ENCODE peak calls at places on chromosomes 6 and 20, in ten cellular contexts. L, T, R, C, X, K, V, I, M and O are unnamed samples.
A peak's percentile ranks its signal among the peaks of the same experiment; 100 is the strongest.

GRCh38 chr20:37194616-37195015 is 15.3 kb upstream of the MROH8 start:
- DNase-seq in C (no peak), T (no peak), K (no peak), M (no peak), V (no peak), X (no peak), I (peak; percentile 68), R (no peak), L (no peak), O (no peak)

GRCh38 chr6:106974337-106974998 is at the start of gene CD24:
- DNase-seq in V (peak; percentile 75), K (no peak), L (peak; percentile 86), I (no peak), T (peak; percentile 83), X (peak; percentile 39), M (peak; percentile 92), R (no peak), C (no peak), O (no peak)

GRCh38 chr20:6164421-6165341 is 41.9 kb upstream of the FERMT1 start:
- DNase-seq in T (no peak), L (no peak), C (peak; percentile 37), V (no peak), R (no peak), I (no peak), X (no peak), K (peak; percentile 20), M (peak; percentile 37), O (peak; percentile 33)

GRCh38 chr20:52801628-52802006 is 170.5 kb upstream of the TSHZ2 start:
- DNase-seq in X (no peak), R (no peak), L (peak; percentile 50), C (no peak), V (no peak), I (no peak), K (no peak), M (peak; percentile 64), T (no peak), O (no peak)

GRCh38 chr6:165858571-165858970 is 195.5 kb upstream of the PDE10A start:
- DNase-seq in L (no peak), R (peak; percentile 44), T (no peak), K (no peak), M (no peak), X (no peak), I (no peak), V (no peak), C (no peak), O (no peak)

GRCh38 chr6:150464966-150465365 is 96.2 kb downstream of the IYD start:
- DNase-seq in M (no peak), R (no peak), V (no peak), L (no peak), X (no peak), I (no peak), C (no peak), K (no peak), T (no peak), O (no peak)

GRCh38 chr6:16136086-16136485 is 7.2 kb downstream of the MYLIP start:
- DNase-seq in X (no peak), R (no peak), T (no peak), V (no peak), L (no peak), M (no peak), C (no peak), I (no peak), K (no peak), O (no peak)

GRCh38 chr20:19566226-19566960 is 191.7 kb upstream of the RIN2 start:
- DNase-seq in L (no peak), C (no peak), T (no peak), K (no peak), M (no peak), R (no peak), V (no peak), X (no peak), I (no peak), O (no peak)

GRCh38 chr6:123053602-123054225 is 57.7 kb downstream of the CLVS2 start:
- DNase-seq in X (no peak), T (no peak), V (no peak), M (no peak), K (peak; percentile 5), L (no peak), I (no peak), R (no peak), C (peak; percentile 18), O (no peak)

GRCh38 chr6:54916858-54917257 is 70.3 kb downstream of the FAM83B start:
- DNase-seq in I (no peak), R (peak; percentile 75), K (no peak), V (no peak), L (no peak), X (no peak), M (no peak), T (no peak), C (no peak), O (no peak)

GRCh38 chr20:43508604-43509040 is 1.1 kb downstream of the L3MBTL1 start:
- DNase-seq in C (no peak), T (no peak), I (no peak), L (no peak), X (no peak), K (no peak), M (no peak), V (no peak), R (no peak), O (no peak)
- TF ChIP-seq CTCF in C (no peak), T (no peak), I (no peak), L (no peak), X (no peak), K (no peak), M (no peak), V (no peak), R (no peak), O (no peak)

GRCh38 chr20:10741060-10741459 is 67.3 kb upstream of the JAG1 start:
- DNase-seq in L (no peak), K (no peak), V (no peak), X (no peak), R (no peak), T (no peak), C (no peak), I (no peak), M (no peak), O (no peak)

GRCh38 chr20:10735195-10735949 is 61.6 kb upstream of the JAG1 start:
- DNase-seq in X (no peak), M (no peak), V (no peak), T (no peak), L (no peak), C (no peak), I (no peak), K (no peak), R (peak; percentile 29), O (no peak)

GRCh38 chr20:10739134-10739533 is 65.3 kb upstream of the JAG1 start:
- DNase-seq in R (no peak), C (no peak), K (no peak), L (no peak), V (no peak), I (no peak), T (no peak), M (no peak), X (no peak), O (no peak)

DNA sequence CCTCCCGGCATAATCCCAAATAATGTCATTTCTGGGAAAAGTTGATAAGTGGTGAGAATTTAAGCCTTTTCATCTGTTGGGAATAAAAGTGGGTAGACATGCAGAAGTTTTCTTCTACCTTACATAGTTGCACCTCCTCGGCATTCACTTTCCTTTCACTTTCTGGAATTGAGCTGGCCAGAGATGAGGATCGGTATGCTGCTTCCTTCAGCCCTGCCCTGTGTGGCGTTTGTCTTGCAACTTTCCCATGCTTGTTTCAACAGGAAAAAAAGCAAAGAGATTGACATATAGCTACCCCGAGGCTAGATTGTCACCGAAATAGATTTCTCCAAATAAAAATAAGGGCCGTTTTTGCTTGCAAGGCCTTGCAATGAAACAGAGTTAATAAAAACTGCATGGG is 65.8 kb upstream of the JAG1 start:
- DNase-seq in T (peak; percentile 38), K (no peak), V (no peak), I (peak; percentile 47), R (no peak), M (peak; percentile 25), C (no peak), L (no peak), X (no peak), O (no peak)
- TF ChIP-seq POLR2A in T (no peak), K (no peak), V (no peak), I (no peak), R (no peak), M (no peak), C (no peak), L (no peak), X (no peak), O (no peak)

DNA sequence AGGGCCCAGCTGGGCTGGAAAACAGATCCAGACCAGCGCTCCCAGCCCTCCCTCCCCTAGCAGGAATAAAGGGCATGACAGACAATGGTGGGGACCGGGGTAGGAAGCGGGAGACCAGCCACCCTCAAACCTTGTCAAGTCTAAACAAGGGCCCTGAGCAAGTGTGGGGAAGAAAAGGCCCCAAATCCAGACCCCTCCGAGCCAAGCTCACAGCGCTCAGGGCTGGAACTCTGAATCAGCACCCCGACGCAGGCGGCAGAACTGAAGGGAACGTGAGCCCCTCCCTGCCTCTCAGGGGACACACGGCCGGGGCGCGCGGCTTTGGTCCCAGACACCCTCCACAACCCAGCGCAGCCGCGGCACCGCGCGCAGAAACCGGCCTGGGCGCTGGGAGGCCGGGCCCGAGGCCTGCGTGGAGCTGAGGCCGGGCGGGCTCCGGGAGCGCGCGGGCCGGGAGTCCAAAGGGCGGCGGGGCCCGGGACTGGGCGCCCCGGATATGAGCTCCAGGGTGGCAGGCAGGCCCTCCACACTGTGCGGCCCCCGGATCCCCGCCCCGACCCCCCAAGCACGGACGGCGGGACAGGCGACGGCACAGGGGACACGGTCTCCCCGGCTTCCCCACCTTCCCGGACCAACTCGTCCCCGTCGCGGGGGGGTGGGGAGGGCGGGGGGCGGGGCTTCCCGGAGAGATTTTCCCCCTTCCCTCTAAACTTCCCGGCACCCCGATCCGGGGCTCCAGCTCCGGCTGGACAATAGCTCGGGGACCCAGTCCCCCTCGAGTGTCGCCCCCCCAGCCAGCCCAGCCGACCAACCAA is 636 bp downstream of the TEAD3 start:
- DNase-seq in R (no peak), I (no peak), L (peak; percentile 54), T (peak; percentile 58), M (peak; percentile 60), K (no peak), C (peak; percentile 78), X (peak; percentile 61), V (no peak), O (no peak)
- H3K4me1 ChIP-seq in R (peaks cover 48% of the 10 kb centered on the region), I (peaks cover 4% of the 10 kb centered on the region), L (peaks cover 53% of the 10 kb centered on the region), T (peaks cover 54% of the 10 kb centered on the region), M (peaks cover 45% of the 10 kb centered on the region), K (peaks cover 64% of the 10 kb centered on the region), C (peaks cover 32% of the 10 kb centered on the region), X (peaks cover 35% of the 10 kb centered on the region), V (no peaks in the 10 kb centered on the region), O (peaks cover 73% of the 10 kb centered on the region)

DNA sequence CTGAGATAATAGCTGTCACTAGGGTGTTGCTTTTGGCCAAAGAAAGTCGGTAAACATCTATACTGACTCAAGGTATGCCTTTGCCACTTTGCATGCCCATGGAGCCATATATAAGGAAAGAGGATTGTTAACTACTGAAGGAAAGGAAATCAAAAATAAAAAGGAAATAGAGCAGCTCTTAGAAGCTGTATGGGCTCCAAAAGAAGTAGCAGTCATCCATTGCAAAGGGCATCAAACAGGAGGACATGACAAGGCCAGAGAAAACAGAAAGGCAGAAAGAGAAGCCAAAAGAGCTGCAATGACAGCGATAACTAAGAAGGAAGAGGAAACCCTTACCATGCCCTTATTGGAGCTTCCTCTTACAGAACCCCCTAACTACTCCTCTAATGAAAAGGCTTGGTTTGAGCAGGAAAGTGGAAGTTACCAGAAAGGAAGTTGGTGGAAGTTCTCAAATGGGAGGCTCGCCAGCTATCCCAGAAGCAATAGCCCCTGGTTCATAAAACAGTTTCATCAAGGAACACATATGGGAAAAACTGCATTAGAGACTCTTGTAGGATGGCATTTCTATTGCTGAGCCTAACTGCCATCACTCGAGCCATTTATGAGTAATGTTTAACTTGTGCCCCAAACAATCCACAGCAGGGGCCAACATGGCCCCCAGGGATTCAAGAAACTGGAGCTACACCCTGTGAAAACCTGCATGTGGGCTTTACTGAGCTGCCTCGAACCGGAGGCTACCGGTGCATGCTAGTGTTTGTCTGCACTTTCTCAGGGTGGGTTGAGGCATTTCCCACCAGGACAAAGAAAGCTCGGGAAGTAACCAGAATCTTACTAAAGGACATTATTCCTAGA is 7.0 kb downstream of the IL22RA2 start:
- DNase-seq in V (no peak), K (no peak), X (no peak), C (no peak), I (no peak), R (no peak), T (no peak), M (no peak), L (no peak), O (no peak)
- TF ChIP-seq CTCF in V (no peak), K (no peak), X (no peak), C (no peak), I (no peak), R (no peak), T (no peak), M (no peak), L (no peak), O (no peak)